ENCODE peak calls at places on chromosomes 11 and 22, in five cellular contexts. X, W, L, I and E are unnamed samples.

GRCh38 chr11:32008879-32009548 is 81.9 kb upstream of the RCN1 start:
- DNase-seq in X (no peak), W (no peak), L (no peak), I (no peak), E (no peak)

GRCh38 chr22:43521716-43522115 is 109.9 kb downstream of the MPPED1 start:
- DNase-seq in X (peak), W (no peak), L (no peak), I (no peak), E (no peak)

GRCh38 chr11:32722255-32722654 is 72.2 kb downstream of the CCDC73 start:
- DNase-seq in X (peak), W (no peak), L (no peak), I (no peak), E (no peak)

GRCh38 chr11:120052196-120052775 is 85.6 kb downstream of the TRIM29 start:
- DNase-seq in X (no peak), W (no peak), L (peak), I (no peak), E (no peak)

GRCh38 chr11:35412285-35412684 is 7.1 kb downstream of the SLC1A2 start:
- DNase-seq in X (peak), W (peak), L (no peak), I (peak), E (no peak)

GRCh38 chr11:47980907-47981621 is 705 bp downstream of the PTPRJ start:
- DNase-seq in X (peak), W (peak), L (peak), I (peak), E (peak)

GRCh38 chr11:28153586-28153985 is 45.4 kb downstream of the METTL15 start:
- DNase-seq in X (no peak), W (no peak), L (no peak), I (no peak), E (no peak)

GRCh38 chr11:72321381-72321996 is 77.5 kb upstream of the PHOX2A start:
- DNase-seq in X (peak), W (peak), L (no peak), I (no peak), E (no peak)

GRCh38 chr22:46453006-46453828 is 84.2 kb downstream of the CELSR1 start:
- DNase-seq in X (no peak), W (no peak), L (no peak), I (peak), E (no peak)

GRCh38 chr11:78806214-78807004 is 231.7 kb upstream of the NARS2 start:
- DNase-seq in X (peak), W (peak), L (no peak), I (peak), E (no peak)

GRCh38 chr11:69358398-69359080 is 64.6 kb downstream of the MYEOV start:
- DNase-seq in X (no peak), W (no peak), L (peak), I (no peak), E (peak)

GRCh38 chr22:20064140-20064480 is 15.9 kb upstream of the DGCR8 start:
- DNase-seq in X (no peak), W (no peak), L (no peak), I (no peak), E (no peak)

DNA sequence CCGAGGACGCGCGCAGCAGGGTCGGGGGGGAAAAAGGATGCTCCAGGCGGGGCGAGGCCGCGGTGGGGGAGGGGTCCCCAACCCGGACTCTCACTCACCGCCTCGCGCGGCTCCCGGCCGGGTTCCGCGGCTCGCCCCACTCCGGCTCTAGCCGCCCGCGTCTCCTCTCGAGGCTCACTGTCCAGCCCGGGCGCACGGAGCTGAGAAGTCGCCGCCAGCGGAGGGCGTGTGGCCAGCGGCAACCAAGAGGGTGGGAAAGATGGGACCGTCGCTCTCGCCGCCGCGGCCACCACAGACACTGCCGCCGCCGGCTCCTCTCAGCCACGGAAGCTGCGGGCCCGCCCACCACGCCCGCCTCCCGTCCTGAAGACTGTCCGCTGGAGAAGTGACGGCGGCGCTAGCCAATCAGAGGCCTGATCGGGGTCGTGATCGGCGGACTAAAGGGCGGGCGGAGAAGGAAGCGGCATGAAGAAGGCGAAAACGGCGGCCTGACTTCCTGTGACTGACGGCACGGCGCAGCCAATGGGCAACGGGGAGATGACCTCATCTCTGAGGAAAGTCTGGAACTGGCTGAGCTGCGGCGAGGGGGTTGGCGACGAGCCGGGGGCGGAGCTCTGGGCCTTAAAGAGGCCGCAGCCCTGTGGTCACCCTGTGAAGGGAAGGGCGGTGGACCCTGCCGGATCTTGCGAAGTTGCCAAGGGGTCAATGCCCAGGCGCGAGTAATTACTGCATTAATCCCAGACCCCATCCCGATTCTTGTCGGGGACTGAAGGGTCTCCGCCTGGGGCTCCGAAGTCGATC is at the start of gene MRTFA:
- DNase-seq in X (peak), W (peak), L (peak), I (peak), E (peak)
- TF ChIP-seq CTCF in X (no peak), W (no peak), L (no peak), I (no peak), E (no peak)

GRCh38 chr11:116563028-116563712 is 209.6 kb downstream of the BUD13 start:
- DNase-seq in X (peak), W (no peak), L (no peak), I (peak), E (no peak)
- TF ChIP-seq CTCF in X (no peak), W (no peak), L (no peak), I (no peak), E (no peak)

GRCh38 chr22:41758231-41758630 is 42.2 kb upstream of the CCDC134 start:
- DNase-seq in X (no peak), W (no peak), L (no peak), I (no peak), E (no peak)

GRCh38 chr22:41768420-41768819 is 32.1 kb upstream of the CCDC134 start:
- DNase-seq in X (peak), W (peak), L (no peak), I (peak), E (no peak)

GRCh38 chr22:41766476-41766875 is 34.0 kb upstream of the CCDC134 start:
- DNase-seq in X (no peak), W (no peak), L (no peak), I (no peak), E (no peak)

GRCh38 chr22:41757507-41757906 is 43.0 kb upstream of the CCDC134 start:
- DNase-seq in X (no peak), W (no peak), L (no peak), I (no peak), E (no peak)

DNA sequence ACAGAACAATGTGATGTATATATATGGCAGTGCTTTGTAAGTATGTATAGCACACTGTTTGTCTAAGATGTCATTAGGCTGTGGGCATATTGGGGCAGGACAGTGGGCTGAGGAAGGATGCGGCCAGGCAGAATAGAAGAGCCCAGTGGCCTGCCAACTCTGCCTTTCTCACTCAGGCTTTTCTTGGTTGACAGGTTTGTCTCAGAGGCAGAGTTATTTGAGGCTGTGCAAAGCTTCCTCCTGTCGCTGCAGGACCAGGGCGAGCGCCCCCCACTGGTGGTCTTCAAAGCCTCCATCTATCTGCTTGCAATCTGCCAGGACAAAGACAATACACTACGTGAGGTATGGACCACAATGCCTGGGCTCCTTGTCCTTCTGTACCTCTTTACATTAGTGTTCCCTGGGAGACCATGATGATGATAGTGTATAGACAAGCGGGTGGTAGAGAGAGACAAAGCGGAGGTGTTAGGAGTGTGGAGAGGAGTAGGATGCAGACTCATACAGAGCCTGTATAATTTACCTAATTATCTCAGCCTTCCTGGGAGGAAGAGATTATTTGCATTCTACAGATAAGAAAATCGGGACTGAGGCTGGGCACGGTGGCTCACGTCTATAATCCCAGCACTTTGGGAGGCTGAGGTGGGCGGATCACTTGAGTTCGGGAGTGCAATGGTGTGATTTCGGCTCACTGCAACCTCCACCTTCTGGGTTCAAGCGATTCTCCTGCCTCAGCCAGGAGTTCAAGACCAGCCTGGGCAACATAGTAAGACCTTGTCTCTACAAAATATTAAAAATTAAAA is 37.3 kb upstream of the CCDC134 start:
- DNase-seq in X (peak), W (no peak), L (no peak), I (peak), E (no peak)
- TF ChIP-seq CTCF in X (peak), W (peak), L (no peak), I (peak), E (peak)

DNA sequence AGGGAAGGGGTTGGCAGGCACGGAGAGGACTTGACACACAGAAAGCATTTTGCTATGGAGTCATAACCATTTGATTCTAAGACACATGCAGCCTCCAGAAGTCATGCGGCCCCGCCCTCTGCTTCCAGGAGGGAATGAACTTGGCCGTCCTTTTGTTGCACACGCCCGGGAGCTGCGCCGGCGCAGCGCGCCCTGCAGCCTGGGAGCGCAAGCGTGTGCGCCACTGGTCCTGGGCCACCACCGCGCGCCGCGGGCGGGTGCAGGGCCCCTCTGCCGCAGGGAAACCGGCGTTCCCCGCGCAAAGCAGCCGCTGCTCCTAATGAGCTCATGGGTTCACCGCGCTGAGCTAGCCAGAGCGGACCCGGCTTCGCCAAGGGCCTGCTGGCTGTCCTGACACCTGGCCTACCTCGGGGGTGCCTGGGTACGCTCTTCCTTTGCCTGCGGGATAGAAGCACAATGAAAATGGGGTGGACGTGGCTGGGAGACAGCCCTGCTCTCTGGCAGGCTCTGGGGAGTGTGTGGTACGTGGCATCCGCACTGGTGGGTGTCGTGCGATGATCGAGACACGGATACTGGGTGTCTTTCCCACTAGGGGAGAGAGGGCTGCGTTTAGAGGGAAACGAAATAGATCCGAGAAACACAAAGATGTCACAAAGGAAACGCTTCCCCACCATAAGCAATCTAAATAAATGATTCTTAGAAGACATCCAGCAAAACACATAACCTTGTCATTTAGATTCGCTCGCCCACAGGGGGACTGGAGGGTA is 669 bp downstream of the MICAL3 start:
- DNase-seq in X (peak), W (peak), L (peak), I (peak), E (peak)
- TF ChIP-seq CTCF in X (no peak), W (no peak), L (no peak), I (no peak), E (no peak)